ENCODE peak calls at places on chromosomes 4 and X, in seven cellular contexts. A, I, C, B, T, N and E are unnamed samples.

GRCh38 chr4:177051473-177052060 is 258.1 kb upstream of the NEIL3 start:
- DNase-seq in I (peak; percentile 36), T (no peak), B (no peak), C (peak; percentile 56), A (no peak), N (peak; percentile 30), E (no peak)

GRCh38 chr4:104163820-104164219 is 330.9 kb downstream of the CXXC4 start:
- DNase-seq in B (no peak), N (peak; percentile 17), T (no peak), I (no peak), A (no peak), C (no peak), E (no peak)

GRCh38 chr4:106268731-106269272 is 47.2 kb downstream of the TBCK start:
- DNase-seq in B (no peak), T (no peak), A (no peak), N (no peak), C (no peak), I (no peak), E (no peak)

GRCh38 chr4:184838249-184839074 is 12.7 kb upstream of the ACSL1 start:
- DNase-seq in I (peak; percentile 41), T (no peak), C (peak; percentile 77), B (no peak), A (no peak), N (peak; percentile 45), E (no peak)

GRCh38 chr4:37922323-37922722 is 31.4 kb downstream of the TBC1D1 start:
- DNase-seq in N (no peak), C (no peak), I (no peak), A (no peak), T (no peak), B (no peak), E (no peak)

GRCh38 chrX:63560601-63561218 is 209.6 kb upstream of the SPIN4 start:
- DNase-seq in C (peak; percentile 81), T (peak; percentile 67), A (no peak), B (peak; percentile 22), N (peak; percentile 60), I (peak; percentile 81), E (peak; percentile 70)

GRCh38 chr4:168183717-168184571 is 91.6 kb downstream of the ANXA10 start:
- DNase-seq in N (peak; percentile 23), C (peak; percentile 23), T (no peak), I (peak; percentile 61), A (peak; percentile 44), B (no peak), E (no peak)

GRCh38 chr4:113145147-113145518 is 95.7 kb downstream of the ANK2 start:
- DNase-seq in B (no peak), A (no peak), C (no peak), N (no peak), I (no peak), T (no peak), E (no peak)

GRCh38 chr4:87042221-87042620 is 107.4 kb downstream of the AFF1 start:
- DNase-seq in C (no peak), B (no peak), I (no peak), T (no peak), N (no peak), A (no peak), E (no peak)

GRCh38 chr4:87042986-87043820 is 108.4 kb downstream of the AFF1 start:
- DNase-seq in T (no peak), C (no peak), N (no peak), A (no peak), I (no peak), B (no peak), E (no peak)

GRCh38 chr4:87045659-87046058 is 110.8 kb downstream of the AFF1 start:
- DNase-seq in A (no peak), B (no peak), C (no peak), I (no peak), T (no peak), N (no peak), E (no peak)

GRCh38 chr4:87046111-87046510 is 111.3 kb downstream of the AFF1 start:
- DNase-seq in B (no peak), N (no peak), I (peak; percentile 24), T (no peak), A (no peak), C (no peak), E (no peak)

DNA sequence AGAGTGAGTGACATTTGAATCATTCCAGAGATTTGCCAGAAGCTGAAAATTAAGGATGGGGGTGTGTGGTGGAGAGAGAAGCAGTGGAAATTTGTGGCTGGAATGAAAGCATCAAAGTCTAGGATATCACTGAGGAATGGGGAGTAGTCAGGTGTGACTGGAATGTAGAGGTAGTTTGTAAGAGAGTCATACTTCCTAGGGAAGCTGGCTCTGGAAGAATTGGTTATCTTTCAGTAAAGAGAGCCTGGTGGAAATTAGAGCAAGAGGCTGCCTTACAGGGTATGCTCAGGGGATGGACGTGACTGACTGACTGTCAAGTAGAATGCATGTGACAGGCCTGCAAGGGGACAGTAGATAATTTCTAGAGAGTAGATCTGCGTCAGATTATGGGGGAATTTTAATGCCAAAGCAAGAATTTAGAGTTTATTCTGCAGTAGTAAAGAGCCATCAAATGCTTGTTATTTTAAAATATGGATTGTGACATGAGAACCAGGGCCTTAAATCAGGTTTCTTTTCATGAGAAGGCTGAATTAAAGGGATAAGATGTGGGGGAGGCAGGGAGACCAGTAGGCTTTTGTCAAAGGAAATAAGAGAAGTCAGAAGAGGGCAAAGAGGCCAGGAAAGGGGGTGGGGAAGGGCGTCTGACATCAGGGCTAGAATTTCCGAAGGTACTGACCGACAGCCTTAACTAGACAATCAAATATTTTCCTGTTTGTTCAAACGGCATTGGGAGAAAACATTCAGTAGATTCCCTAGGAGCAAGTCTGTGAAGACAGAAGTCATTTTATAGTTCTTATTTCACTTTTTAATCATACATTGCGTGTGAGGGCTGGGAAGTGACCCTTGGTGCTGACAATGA is 109.9 kb downstream of the AFF1 start:
- DNase-seq in B (no peak), A (peak; percentile 55), N (no peak), T (no peak), I (no peak), C (no peak), E (no peak)
- H3K4me3 ChIP-seq in B (no peak overlapping the region), A (peak overlapping the region; percentile 26), N (no peak overlapping the region), T (peak overlapping the region; percentile 55), I (peak overlapping the region; percentile 47), C (no peak overlapping the region), E (no peak overlapping the region)

GRCh38 chr4:6752486-6752829 is 30.1 kb upstream of the KIAA0232 start:
- DNase-seq in N (no peak), C (no peak), T (no peak), B (no peak), A (peak; percentile 61), I (no peak), E (no peak)

GRCh38 chr4:6754481-6755087 is 27.9 kb upstream of the KIAA0232 start:
- DNase-seq in C (peak; percentile 6), I (no peak), B (no peak), N (no peak), T (peak; percentile 3), A (peak; percentile 58), E (no peak)

GRCh38 chr4:6753103-6753560 is 29.4 kb upstream of the KIAA0232 start:
- DNase-seq in C (peak; percentile 15), N (no peak), I (no peak), B (no peak), T (no peak), A (peak; percentile 42), E (peak; percentile 83)

GRCh38 chr4:6755088-6755753 is 27.3 kb upstream of the KIAA0232 start:
- DNase-seq in I (no peak), B (no peak), T (peak; percentile 52), C (peak; percentile 12), A (peak; percentile 68), N (no peak), E (no peak)

GRCh38 chr4:6753891-6754290 is 28.6 kb upstream of the KIAA0232 start:
- DNase-seq in N (no peak), B (no peak), T (no peak), C (no peak), A (peak; percentile 89), I (no peak), E (no peak)
- H3K4me1 ChIP-seq in N (peaks cover 22% of the 10 kb centered on the region), B (peaks cover 11% of the 10 kb centered on the region), T (peaks cover 8% of the 10 kb centered on the region), C (peaks cover 24% of the 10 kb centered on the region), A (peaks cover 5% of the 10 kb centered on the region), I (peaks cover 5% of the 10 kb centered on the region), E (peaks cover 18% of the 10 kb centered on the region)

DNA sequence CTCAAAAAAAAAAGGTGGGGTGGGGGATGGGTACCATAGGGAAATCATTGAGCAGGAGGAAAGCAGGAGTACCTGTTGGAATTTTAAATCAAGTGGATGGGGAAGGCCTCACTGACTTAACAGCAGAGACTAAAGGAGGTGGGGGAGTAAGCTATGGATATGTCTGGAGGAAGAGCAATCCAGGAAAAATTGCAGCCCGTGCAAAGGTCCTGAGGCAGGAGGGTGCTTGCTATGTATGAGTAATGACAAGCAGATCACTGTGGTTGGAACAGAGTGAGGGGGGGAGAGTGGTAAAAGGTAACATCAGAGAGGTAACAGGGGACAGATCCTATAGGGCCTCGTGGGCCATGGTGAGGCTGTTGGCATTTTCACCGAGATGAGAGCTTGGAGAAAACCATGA is 4.1 kb downstream of the FTSJ1 start:
- DNase-seq in B (no peak), T (no peak), A (no peak), C (no peak), N (no peak), I (no peak), E (no peak)
- H3K36me3 ChIP-seq in B (no peaks in the 10 kb centered on the region), T (no peaks in the 10 kb centered on the region), A (peaks cover 32% of the 10 kb centered on the region), C (no peaks in the 10 kb centered on the region), N (peaks cover 9% of the 10 kb centered on the region), I (no peaks in the 10 kb centered on the region), E (peaks cover 11% of the 10 kb centered on the region)

GRCh38 chr4:174218127-174218790 is 65.2 kb downstream of the FBXO8 start:
- DNase-seq in N (no peak), C (no peak), T (no peak), B (no peak), A (peak; percentile 61), I (peak; percentile 19), E (no peak)

GRCh38 chr4:174215055-174215454 is 68.4 kb downstream of the FBXO8 start:
- DNase-seq in I (no peak), A (no peak), C (no peak), N (no peak), T (no peak), B (no peak), E (no peak)

GRCh38 chr4:174215936-174216699 is 67.3 kb downstream of the FBXO8 start:
- DNase-seq in I (no peak), T (no peak), A (no peak), N (no peak), B (no peak), C (no peak), E (no peak)

GRCh38 chr4:174217273-174218126 is 66.0 kb downstream of the FBXO8 start:
- DNase-seq in B (peak; percentile 55), I (peak; percentile 56), C (peak; percentile 19), A (peak; percentile 76), T (peak; percentile 42), N (peak; percentile 17), E (no peak)

GRCh38 chr4:174216935-174217272 is 66.6 kb downstream of the FBXO8 start:
- DNase-seq in I (no peak), N (no peak), B (no peak), C (no peak), A (no peak), T (no peak), E (no peak)
- H3K4me3 ChIP-seq in I (peak overlapping the region; percentile 69), N (no peak overlapping the region), B (peak overlapping the region; percentile 25), C (no peak overlapping the region), A (peak overlapping the region; percentile 53), T (peak overlapping the region; percentile 65), E (no peak overlapping the region)